ENCODE peak calls at places on chromosomes 6 and 20, in nine cellular contexts. O is GM10248, X is body of pancreas, B is HFF-Myc, Z is ovary, A is H9, M is fibroblast of lung, V is lower lobe of right lung, T is progenitor cell of endocrine pancreas. R is an unnamed sample.

GRCh38 chr6:70353343-70353913 is 50.5 kb upstream of the COL9A1 start:
- DNase-seq in O (no peak), X (no peak), B (no peak), Z (no peak), A (no peak), M (no peak), V (no peak), T (no peak), R (no peak)

GRCh38 chr20:3663031-3663701 is at the start of gene GFRA4:
- DNase-seq in O (no peak), X (no peak), B (no peak), Z (no peak), A (peak), M (no peak), V (no peak), T (no peak), R (no peak)

GRCh38 chr6:149592983-149593382 is 26.8 kb downstream of the GINM1 start:
- DNase-seq in O (no peak), X (no peak), B (no peak), Z (no peak), A (no peak), M (no peak), V (no peak), T (no peak), R (no peak)

GRCh38 chr6:110944681-110945151 is 13.8 kb upstream of the GTF3C6 start:
- DNase-seq in O (peak), X (no peak), B (peak), Z (no peak), A (no peak), M (peak), V (no peak), T (no peak), R (no peak)

GRCh38 chr6:3202999-3203696 is 24.3 kb downstream of the TUBB2B start:
- DNase-seq in O (no peak), X (no peak), B (no peak), Z (no peak), A (no peak), M (peak), V (no peak), T (no peak), R (no peak)

GRCh38 chr6:163413345-163414116 is 987 bp upstream of the QKI start:
- DNase-seq in O (peak), X (peak), B (no peak), Z (peak), A (peak), M (peak), V (peak), T (peak), R (peak)

GRCh38 chr6:80234411-80234810 is 127.9 kb downstream of the BCKDHB start:
- DNase-seq in O (no peak), X (no peak), B (no peak), Z (no peak), A (no peak), M (no peak), V (no peak), T (no peak), R (no peak)

GRCh38 chr20:25372584-25373336 is 17.9 kb downstream of the ABHD12 start:
- DNase-seq in O (no peak), X (no peak), B (peak), Z (no peak), A (no peak), M (peak), V (no peak), T (no peak), R (no peak)

GRCh38 chr20:57320358-57320757 is 9.2 kb upstream of the SPO11 start:
- DNase-seq in O (no peak), X (no peak), B (no peak), Z (no peak), A (no peak), M (no peak), V (no peak), T (no peak), R (no peak)

GRCh38 chr20:12827796-12828406 is 180.9 kb upstream of the SPTLC3 start:
- DNase-seq in O (no peak), X (no peak), B (no peak), Z (no peak), A (no peak), M (no peak), V (no peak), T (no peak), R (no peak)

GRCh38 chr20:58378056-58378455 is 11.0 kb upstream of the VAPB start:
- DNase-seq in O (no peak), X (no peak), B (no peak), Z (no peak), A (no peak), M (no peak), V (no peak), T (no peak), R (no peak)

GRCh38 chr20:57705103-57705899 is 4.5 kb downstream of the PMEPA1 start:
- DNase-seq in O (no peak), X (no peak), B (no peak), Z (no peak), A (no peak), M (no peak), V (no peak), T (no peak), R (no peak)

GRCh38 chr6:160967833-160968232 is 23.7 kb upstream of the MAP3K4 start:
- DNase-seq in O (no peak), X (no peak), B (no peak), Z (no peak), A (no peak), M (no peak), V (no peak), T (no peak), R (no peak)

GRCh38 chr6:14975124-14975815 is 270.6 kb upstream of the JARID2 start:
- DNase-seq in O (no peak), X (no peak), B (peak), Z (no peak), A (no peak), M (peak), V (no peak), T (no peak), R (no peak)

GRCh38 chr20:43309266-43309665 is 119.6 kb upstream of the PTPRT start:
- DNase-seq in O (no peak), X (no peak), B (no peak), Z (no peak), A (no peak), M (no peak), V (no peak), T (no peak), R (no peak)

GRCh38 chr20:46302119-46302518 is 6.2 kb downstream of the CDH22 start:
- DNase-seq in O (no peak), X (no peak), B (no peak), Z (no peak), A (no peak), M (no peak), V (no peak), T (no peak), R (no peak)

GRCh38 chr6:155085582-155086253 is 90.6 kb downstream of the TIAM2 start:
- DNase-seq in O (no peak), X (peak), B (no peak), Z (no peak), A (no peak), M (no peak), V (no peak), T (no peak), R (no peak)

GRCh38 chr20:4064118-4064962 is 49.0 kb upstream of the RNF24 start:
- DNase-seq in O (no peak), X (peak), B (peak), Z (peak), A (peak), M (peak), V (peak), T (no peak), R (no peak)

GRCh38 chr20:12171927-12172581 is 254.4 kb downstream of the BTBD3 start:
- DNase-seq in O (no peak), X (no peak), B (no peak), Z (peak), A (no peak), M (peak), V (no peak), T (no peak), R (no peak)

GRCh38 chr20:37502654-37503053 is 18.4 kb upstream of the NNAT start:
- DNase-seq in O (no peak), X (no peak), B (no peak), Z (no peak), A (no peak), M (no peak), V (no peak), T (no peak), R (peak)

GRCh38 chr6:37897819-37898534 is 78.5 kb downstream of the ZFAND3 start:
- DNase-seq in O (no peak), X (no peak), B (no peak), Z (no peak), A (no peak), M (no peak), V (no peak), T (no peak), R (no peak)

GRCh38 chr6:111276335-111276734 is 189.0 kb downstream of the SLC16A10 start:
- DNase-seq in O (no peak), X (no peak), B (no peak), Z (no peak), A (no peak), M (no peak), V (no peak), T (no peak), R (no peak)

GRCh38 chr6:35220711-35221110 is 7.0 kb downstream of the SCUBE3 start:
- DNase-seq in O (no peak), X (no peak), B (no peak), Z (no peak), A (no peak), M (no peak), V (no peak), T (no peak), R (no peak)

GRCh38 chr6:133040025-133040838 is 200.9 kb upstream of the EYA4 start:
- DNase-seq in O (peak), X (no peak), B (no peak), Z (no peak), A (no peak), M (peak), V (no peak), T (no peak), R (no peak)
- TF ChIP-seq CTCF in O (peak), X (peak), B (peak), Z (no peak), A (peak), M (peak), V (peak), T (peak), R (peak)

DNA sequence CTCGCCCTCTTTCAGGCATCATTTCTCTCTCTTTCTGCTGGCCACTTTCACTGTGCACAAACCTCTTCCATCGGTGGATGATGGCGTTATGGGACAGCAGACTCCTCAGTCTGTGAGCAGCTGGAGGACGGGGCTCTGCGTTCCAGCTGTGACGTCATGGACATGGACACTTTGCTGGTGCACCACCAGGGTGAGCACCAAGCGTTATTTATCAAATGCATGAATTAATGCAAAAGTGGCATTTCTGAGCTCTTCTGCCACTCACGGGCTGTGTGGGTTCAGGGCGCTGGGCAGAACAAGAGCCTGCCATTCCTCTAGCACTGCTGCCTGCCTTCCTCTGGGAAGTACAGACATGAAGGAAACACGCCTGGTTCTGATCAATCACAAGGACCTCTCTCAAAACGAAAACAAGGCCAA is 82.9 kb upstream of the MPC1 start:
- DNase-seq in O (no peak), X (no peak), B (peak), Z (no peak), A (no peak), M (peak), V (no peak), T (no peak), R (no peak)
- TF ChIP-seq CTCF in O (no peak), X (peak), B (peak), Z (no peak), A (no peak), M (peak), V (no peak), T (no peak), R (no peak)

GRCh38 chr6:44645276-44645675 is 257.8 kb downstream of the CDC5L start:
- DNase-seq in O (no peak), X (no peak), B (no peak), Z (no peak), A (no peak), M (no peak), V (no peak), T (no peak), R (no peak)
- TF ChIP-seq CTCF in O (no peak), X (no peak), B (no peak), Z (no peak), A (peak), M (no peak), V (no peak), T (peak), R (no peak)

GRCh38 chr6:89375902-89376301 is 23.4 kb upstream of the UBE2J1 start:
- DNase-seq in O (no peak), X (no peak), B (no peak), Z (no peak), A (no peak), M (no peak), V (no peak), T (no peak), R (no peak)

GRCh38 chr6:89372506-89372901 is 20.0 kb upstream of the UBE2J1 start:
- DNase-seq in O (peak), X (no peak), B (no peak), Z (no peak), A (no peak), M (no peak), V (no peak), T (no peak), R (no peak)

GRCh38 chr6:89371849-89372505 is 19.5 kb upstream of the UBE2J1 start:
- DNase-seq in O (peak), X (peak), B (no peak), Z (peak), A (peak), M (peak), V (peak), T (peak), R (no peak)

GRCh38 chr6:89378628-89379027 is 26.1 kb upstream of the UBE2J1 start:
- DNase-seq in O (no peak), X (no peak), B (no peak), Z (no peak), A (no peak), M (no peak), V (no peak), T (no peak), R (no peak)

GRCh38 chr6:89375427-89375868 is 22.9 kb upstream of the UBE2J1 start:
- DNase-seq in O (peak), X (peak), B (no peak), Z (no peak), A (peak), M (no peak), V (peak), T (peak), R (no peak)
- TF ChIP-seq CTCF in O (peak), X (peak), B (peak), Z (no peak), A (peak), M (no peak), V (peak), T (peak), R (peak)

GRCh38 chr6:100283288-100283687 is 181.4 kb downstream of the SIM1 start:
- DNase-seq in O (no peak), X (no peak), B (peak), Z (no peak), A (no peak), M (peak), V (no peak), T (no peak), R (no peak)
- TF ChIP-seq CTCF in O (no peak), X (no peak), B (no peak), Z (no peak), A (no peak), M (no peak), V (no peak), T (no peak), R (no peak)

GRCh38 chr20:15902493-15902892 is 670.8 kb downstream of the KIF16B start:
- DNase-seq in O (no peak), X (no peak), B (no peak), Z (no peak), A (peak), M (no peak), V (no peak), T (no peak), R (no peak)
- TF ChIP-seq CTCF in O (no peak), X (no peak), B (peak), Z (no peak), A (peak), M (no peak), V (no peak), T (no peak), R (peak)

GRCh38 chr6:701696-702479 is 8.9 kb upstream of the EXOC2 start:
- DNase-seq in O (no peak), X (no peak), B (no peak), Z (no peak), A (no peak), M (no peak), V (no peak), T (no peak), R (no peak)
- TF ChIP-seq CTCF in O (no peak), X (no peak), B (no peak), Z (no peak), A (peak), M (no peak), V (no peak), T (peak), R (peak)

DNA sequence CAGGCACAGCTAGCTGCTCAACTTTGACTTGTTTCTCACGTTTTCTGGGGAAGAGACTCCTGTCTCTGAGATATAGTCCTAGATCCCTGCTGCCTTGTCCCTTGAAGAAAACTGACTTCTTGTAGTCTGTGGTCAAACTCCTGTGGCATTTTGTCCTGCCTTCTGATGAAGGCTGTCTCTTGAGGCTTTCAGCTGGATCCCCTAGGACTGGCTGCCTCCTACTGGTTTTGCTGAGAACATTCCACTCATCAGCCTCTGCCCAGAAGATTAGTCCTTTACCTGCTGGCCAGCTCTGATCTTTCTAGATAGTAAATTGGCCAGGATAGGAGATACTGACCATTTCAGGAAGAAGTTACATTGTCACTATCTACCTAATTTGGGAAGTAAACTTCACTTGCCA is 71.9 kb upstream of the CNR1 start:
- DNase-seq in O (peak), X (no peak), B (no peak), Z (no peak), A (peak), M (no peak), V (no peak), T (peak), R (no peak)
- TF ChIP-seq CTCF in O (peak), X (peak), B (peak), Z (no peak), A (peak), M (no peak), V (peak), T (peak), R (peak)

DNA sequence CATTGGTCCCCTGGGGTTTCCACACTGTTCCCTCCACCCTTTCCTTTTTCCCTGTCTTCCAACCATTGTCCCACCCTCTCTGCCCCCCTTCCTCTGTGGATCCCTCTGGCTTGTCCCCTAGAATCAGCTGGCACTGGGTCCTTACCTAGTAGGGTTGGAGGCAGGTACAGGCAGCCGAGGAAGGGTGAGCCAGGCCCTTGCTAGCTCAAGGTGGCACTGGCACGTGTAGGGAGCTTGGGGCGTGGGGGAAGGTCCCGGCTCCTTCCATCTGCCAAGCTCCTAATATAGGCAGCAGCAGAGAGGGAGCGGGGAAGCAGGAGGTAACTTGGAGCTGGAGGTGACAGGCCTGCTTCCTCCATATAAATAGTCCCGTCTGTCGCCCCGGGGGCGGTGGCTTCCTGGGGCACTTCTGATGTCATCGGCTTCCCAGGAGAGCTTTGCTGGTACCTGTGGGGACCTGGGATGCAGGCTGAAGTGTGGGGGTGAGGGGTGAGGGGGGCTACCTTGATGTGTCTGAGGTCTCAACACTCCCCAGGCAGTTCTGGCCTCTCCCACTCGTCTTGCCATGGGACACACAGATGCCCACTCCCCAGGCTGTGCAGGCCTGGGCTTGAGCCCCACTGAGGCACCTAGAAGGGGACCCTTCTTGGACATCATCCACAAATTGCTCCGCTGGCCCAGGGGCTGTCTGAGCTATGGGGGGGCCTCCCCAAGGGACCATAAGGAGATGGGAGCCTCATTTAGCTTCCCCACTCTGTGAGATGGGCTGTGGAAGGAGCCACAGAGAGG is 155.3 kb upstream of the MLN start:
- DNase-seq in O (no peak), X (no peak), B (no peak), Z (no peak), A (no peak), M (no peak), V (no peak), T (no peak), R (peak)
- TF ChIP-seq CTCF in O (no peak), X (no peak), B (no peak), Z (no peak), A (peak), M (no peak), V (no peak), T (no peak), R (no peak)

GRCh38 chr6:31728767-31729514 is at the start of gene DDAH2:
- DNase-seq in O (no peak), X (no peak), B (no peak), Z (peak), A (no peak), M (no peak), V (peak), T (no peak), R (no peak)
- TF ChIP-seq CTCF in O (no peak), X (no peak), B (peak), Z (peak), A (no peak), M (no peak), V (peak), T (peak), R (no peak)

R was measured in D721Med.